ENCODE peak calls at places on chromosome 14, in four cellular contexts. One of them, this sample, is unnamed.

GRCh38 chr14:36604757-36605505 is 22.5 kb upstream of the NKX2-8 start:
- DNase-seq in mesenchymal stem cell: peak
- DNase-seq in mesendoderm: peak
- DNase-seq in H1: peak
- DNase-seq in this sample: peak

GRCh38 chr14:85248881-85249635 is 280.9 kb upstream of the FLRT2 start:
- DNase-seq in mesenchymal stem cell: no peak
- DNase-seq in mesendoderm: peak
- DNase-seq in H1: no peak
- DNase-seq in this sample: no peak

GRCh38 chr14:49598479-49599301 is at the start of gene LRR1:
- DNase-seq in mesenchymal stem cell: peak
- DNase-seq in H1: peak
- DNase-seq in mesendoderm: peak
- DNase-seq in this sample: peak

GRCh38 chr14:37620856-37621255 is 25.4 kb downstream of the TTC6 start:
- DNase-seq in H1: no peak
- DNase-seq in mesenchymal stem cell: no peak
- DNase-seq in mesendoderm: no peak
- DNase-seq in this sample: no peak

GRCh38 chr14:103198429-103199140 is 75.3 kb downstream of the TNFAIP2 start:
- DNase-seq in mesendoderm: no peak
- DNase-seq in H1: no peak
- DNase-seq in mesenchymal stem cell: peak
- DNase-seq in this sample: no peak

GRCh38 chr14:32657081-32657480 is 281.6 kb upstream of the NPAS3 start:
- DNase-seq in H1: no peak
- DNase-seq in mesenchymal stem cell: peak
- DNase-seq in mesendoderm: peak
- DNase-seq in this sample: no peak

GRCh38 chr14:25095784-25096390 is 45.9 kb upstream of the STXBP6 start:
- DNase-seq in mesendoderm: no peak
- DNase-seq in H1: no peak
- DNase-seq in mesenchymal stem cell: no peak
- DNase-seq in this sample: no peak

GRCh38 chr14:67994561-67994960 is 175.0 kb downstream of the RAD51B start:
- DNase-seq in mesendoderm: no peak
- DNase-seq in mesenchymal stem cell: no peak
- DNase-seq in H1: no peak
- DNase-seq in this sample: no peak

GRCh38 chr14:104023325-104024055 is 62.0 kb upstream of the ASPG start:
- DNase-seq in mesenchymal stem cell: no peak
- DNase-seq in H1: no peak
- DNase-seq in mesendoderm: no peak
- DNase-seq in this sample: no peak

GRCh38 chr14:23174266-23174665 is 9.2 kb downstream of the SLC7A8 start:
- DNase-seq in mesenchymal stem cell: peak
- DNase-seq in mesendoderm: no peak
- DNase-seq in H1: no peak
- DNase-seq in this sample: no peak

DNA sequence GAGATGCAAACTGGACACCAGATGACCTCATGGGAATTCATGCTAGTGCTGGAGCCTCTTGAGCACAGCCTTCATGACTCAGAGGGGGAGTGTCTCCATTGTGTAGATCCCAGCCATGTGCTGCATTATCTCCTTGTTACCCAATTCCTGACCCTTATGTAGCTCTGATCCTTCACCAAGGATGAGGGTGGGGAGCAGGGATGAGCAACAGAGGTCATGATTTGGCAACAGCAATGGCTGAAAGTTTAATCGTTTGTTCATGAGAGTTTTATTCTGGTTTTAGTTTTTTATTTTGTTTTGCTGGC is 9.5 kb upstream of the BDKRB1 start:
- DNase-seq in H1: no peak
- DNase-seq in mesenchymal stem cell: peak
- DNase-seq in mesendoderm: peak
- DNase-seq in this sample: no peak
- H3K4ac ChIP-seq in H1: no peak
- H3K4ac ChIP-seq in mesenchymal stem cell: no peak
- H3K4ac ChIP-seq in mesendoderm: no peak
- H3K4ac ChIP-seq in this sample: no peak

DNA sequence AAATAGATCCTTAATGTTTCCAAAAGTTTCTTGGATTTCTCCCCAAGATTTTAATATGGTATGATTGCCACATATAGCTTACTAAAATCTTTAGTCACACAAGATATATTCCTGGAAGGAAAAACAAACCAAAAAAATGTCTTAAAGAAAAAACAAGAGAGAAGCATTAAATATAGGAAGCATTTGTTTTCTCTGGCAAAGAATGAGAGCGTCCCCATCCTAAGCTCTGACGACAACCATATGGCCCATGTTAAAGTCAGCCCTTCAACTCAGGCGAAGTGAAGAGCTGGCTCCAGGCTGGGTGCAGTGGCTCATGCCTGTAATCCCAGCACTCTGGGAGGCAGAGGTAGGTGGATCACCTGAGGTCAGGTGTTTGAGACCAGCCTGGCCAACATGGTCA is 35.6 kb downstream of the GCH1 start:
- DNase-seq in mesenchymal stem cell: peak
- DNase-seq in H1: no peak
- DNase-seq in mesendoderm: no peak
- DNase-seq in this sample: no peak
- H3K27ac ChIP-seq in mesenchymal stem cell: no peak
- H3K27ac ChIP-seq in H1: no peak
- H3K27ac ChIP-seq in mesendoderm: no peak
- H3K27ac ChIP-seq in this sample: no peak

GRCh38 chr14:94906577-94906976 is 136.7 kb upstream of the GSC start:
- DNase-seq in mesendoderm: no peak
- DNase-seq in H1: no peak
- DNase-seq in mesenchymal stem cell: no peak
- DNase-seq in this sample: no peak
- H3K4ac ChIP-seq in mesendoderm: no peak
- H3K4ac ChIP-seq in H1: no peak
- H3K4ac ChIP-seq in mesenchymal stem cell: no peak
- H3K4ac ChIP-seq in this sample: no peak

DNA sequence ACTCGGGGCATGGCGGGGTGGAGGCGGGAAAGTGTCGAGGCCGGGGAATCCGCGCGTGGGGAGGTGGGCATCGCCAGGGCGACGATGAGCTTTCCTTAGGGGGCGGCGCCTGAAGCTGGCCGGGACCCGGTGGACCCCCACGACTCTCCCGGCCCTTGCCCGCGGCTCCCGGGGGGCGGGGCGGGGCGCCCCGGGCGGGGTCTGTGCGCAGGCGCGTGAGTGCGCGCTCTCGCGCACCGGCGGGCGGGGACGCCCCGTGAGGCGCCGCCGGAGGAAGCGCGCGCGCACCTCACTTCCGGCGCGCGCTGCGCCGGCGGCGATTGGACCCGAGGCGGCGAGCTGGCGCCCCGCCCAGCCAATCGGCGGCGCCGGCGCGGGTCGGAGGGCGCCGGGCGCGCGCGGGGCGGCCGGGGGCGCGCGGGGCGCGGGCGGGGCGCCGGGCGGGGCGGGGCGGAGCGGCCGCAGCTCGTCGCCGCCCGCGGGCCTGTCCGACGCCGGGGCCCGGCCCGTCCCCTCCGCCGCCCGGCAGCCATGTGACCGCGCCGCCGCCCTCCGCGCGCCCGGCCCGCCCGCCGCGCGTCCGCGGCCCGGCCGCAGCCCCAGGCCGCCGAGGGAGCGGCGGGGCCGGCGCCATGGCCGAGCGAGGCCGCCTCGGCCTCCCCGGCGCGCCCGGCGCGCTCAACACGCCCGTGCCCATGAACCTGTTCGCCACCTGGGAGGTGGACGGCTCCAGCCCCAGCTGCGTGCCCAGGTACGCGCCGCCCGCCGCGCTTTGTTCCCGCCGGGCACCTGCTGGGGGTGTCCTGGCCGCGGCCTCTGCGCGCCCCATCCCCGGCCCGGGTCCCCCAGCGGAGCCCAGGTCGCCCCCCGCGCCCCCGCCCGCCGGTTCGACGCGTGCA is at the start of gene PACS2:
- DNase-seq in H1: peak
- DNase-seq in mesenchymal stem cell: peak
- DNase-seq in mesendoderm: peak
- DNase-seq in this sample: peak
- H3K27ac ChIP-seq in H1: no peak
- H3K27ac ChIP-seq in mesenchymal stem cell: no peak
- H3K27ac ChIP-seq in mesendoderm: no peak
- H3K27ac ChIP-seq in this sample: no peak

GRCh38 chr14:75457024-75457390 is 29.2 kb downstream of the JDP2 start:
- DNase-seq in mesenchymal stem cell: no peak
- DNase-seq in H1: no peak
- DNase-seq in mesendoderm: peak
- DNase-seq in this sample: no peak
- H3K4ac ChIP-seq in mesenchymal stem cell: no peak
- H3K4ac ChIP-seq in H1: no peak
- H3K4ac ChIP-seq in mesendoderm: no peak
- H3K4ac ChIP-seq in this sample: no peak

GRCh38 chr14:71646518-71646917 is 285.7 kb upstream of the RGS6 start:
- DNase-seq in mesenchymal stem cell: no peak
- DNase-seq in H1: no peak
- DNase-seq in mesendoderm: no peak
- DNase-seq in this sample: no peak
- H3K27ac ChIP-seq in mesenchymal stem cell: no peak
- H3K27ac ChIP-seq in H1: peak
- H3K27ac ChIP-seq in mesendoderm: no peak
- H3K27ac ChIP-seq in this sample: no peak

GRCh38 chr14:81400202-81400678 is at the start of gene STON2:
- DNase-seq in mesenchymal stem cell: no peak
- DNase-seq in H1: no peak
- DNase-seq in mesendoderm: no peak
- DNase-seq in this sample: no peak
- H3K4ac ChIP-seq in mesenchymal stem cell: no peak
- H3K4ac ChIP-seq in H1: no peak
- H3K4ac ChIP-seq in mesendoderm: no peak
- H3K4ac ChIP-seq in this sample: no peak

This sample was measured in neuronal stem cell.